ENCODE peak calls at places on chromosomes 16 and 17, in six cellular contexts. Z, F, U, E, X and Q are unnamed samples.

GRCh38 chr17:68698761-68699160 is 97.6 kb upstream of the FAM20A start:
- DNase-seq in Z (peak), F (no peak), U (no peak), E (no peak), X (no peak), Q (no peak)

GRCh38 chr17:9672691-9673090 is 27.4 kb downstream of the USP43 start:
- DNase-seq in Z (no peak), F (no peak), U (no peak), E (no peak), X (no peak), Q (no peak)

GRCh38 chr17:82103588-82104451 is 5.8 kb upstream of the FASN start:
- DNase-seq in Z (peak), F (peak), U (peak), E (no peak), X (no peak), Q (peak)

GRCh38 chr17:2701996-2702741 is 9.4 kb downstream of the CLUH start:
- DNase-seq in Z (no peak), F (no peak), U (no peak), E (no peak), X (no peak), Q (no peak)

GRCh38 chr16:73058616-73059409 is 10.9 kb upstream of the ZFHX3 start:
- DNase-seq in Z (peak), F (peak), U (no peak), E (no peak), X (peak), Q (no peak)

GRCh38 chr17:75845058-75845711 is 981 bp upstream of the UNC13D start:
- DNase-seq in Z (peak), F (peak), U (peak), E (no peak), X (peak), Q (peak)

GRCh38 chr17:19369107-19369778 is 6.7 kb upstream of the B9D1 start:
- DNase-seq in Z (no peak), F (no peak), U (no peak), E (no peak), X (no peak), Q (no peak)

GRCh38 chr16:57133101-57133500 is 40.7 kb downstream of the CPNE2 start:
- DNase-seq in Z (no peak), F (no peak), U (no peak), E (no peak), X (no peak), Q (no peak)

GRCh38 chr16:50619702-50620491 is 61.2 kb downstream of the SNX20 start:
- DNase-seq in Z (no peak), F (no peak), U (no peak), E (no peak), X (no peak), Q (no peak)

GRCh38 chr17:57675427-57675826 is 69.7 kb downstream of the CCDC182 start:
- DNase-seq in Z (no peak), F (no peak), U (no peak), E (no peak), X (no peak), Q (no peak)

GRCh38 chr17:73901661-73902415 is 257.6 kb upstream of the SDK2 start:
- DNase-seq in Z (no peak), F (peak), U (no peak), E (no peak), X (peak), Q (peak)
- TF ChIP-seq CTCF in Z (no peak), F (no peak), U (no peak), E (no peak), X (no peak), Q (peak)

GRCh38 chr16:14449790-14450463 is 180.1 kb downstream of the PARN start:
- DNase-seq in Z (peak), F (no peak), U (no peak), E (no peak), X (no peak), Q (no peak)

GRCh38 chr16:14449334-14449733 is 180.7 kb downstream of the PARN start:
- DNase-seq in Z (no peak), F (no peak), U (no peak), E (no peak), X (no peak), Q (no peak)

GRCh38 chr16:14454391-14454790 is 175.7 kb downstream of the PARN start:
- DNase-seq in Z (peak), F (no peak), U (no peak), E (no peak), X (no peak), Q (no peak)

GRCh38 chr16:14448874-14449273 is 181.2 kb downstream of the PARN start:
- DNase-seq in Z (no peak), F (no peak), U (no peak), E (no peak), X (no peak), Q (no peak)

GRCh38 chr16:14452066-14452465 is 178.0 kb downstream of the PARN start:
- DNase-seq in Z (no peak), F (no peak), U (no peak), E (no peak), X (no peak), Q (no peak)
- TF ChIP-seq CTCF in Z (no peak), F (no peak), U (no peak), E (no peak), X (no peak), Q (no peak)

DNA sequence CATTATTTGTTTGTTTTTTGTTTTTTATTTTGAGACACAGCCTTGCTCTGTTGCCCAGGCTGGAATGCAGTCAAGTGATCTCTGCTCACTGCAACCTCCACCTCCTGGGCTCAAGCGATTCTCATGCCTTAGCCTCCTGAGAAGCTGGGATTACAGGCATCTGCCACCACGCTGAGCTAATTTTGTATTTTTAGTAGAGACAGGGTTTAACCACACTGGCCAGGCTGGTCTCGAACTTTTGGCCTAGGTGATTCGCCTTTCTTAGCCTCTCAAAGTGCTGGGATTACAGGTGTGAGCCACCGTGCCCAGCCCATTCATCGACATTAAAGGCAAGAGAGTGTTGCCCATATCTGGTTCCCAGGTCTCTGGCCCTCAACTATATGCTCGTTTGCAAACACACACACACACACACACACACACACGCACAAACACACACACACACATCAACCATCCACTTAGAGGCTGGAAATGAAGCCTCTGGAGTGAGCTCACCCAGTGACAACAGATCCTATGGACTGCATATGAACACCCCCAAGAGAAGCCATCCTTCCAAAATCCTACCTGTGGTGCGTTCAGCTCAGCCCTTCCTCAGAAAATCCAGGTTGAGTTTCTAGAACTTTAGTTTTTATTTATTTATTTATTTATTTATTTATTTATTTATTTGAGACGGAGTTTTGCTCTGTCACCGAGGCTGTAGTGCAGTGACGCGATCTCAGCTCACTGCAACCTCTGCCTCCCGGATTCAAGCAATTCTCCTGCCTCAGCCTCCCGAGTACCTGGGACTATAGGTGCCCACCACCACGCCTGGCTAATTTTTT is 12.3 kb upstream of the SEPHS2 start:
- DNase-seq in Z (no peak), F (no peak), U (no peak), E (no peak), X (no peak), Q (no peak)
- TF ChIP-seq CTCF in Z (no peak), F (no peak), U (no peak), E (no peak), X (no peak), Q (no peak)

DNA sequence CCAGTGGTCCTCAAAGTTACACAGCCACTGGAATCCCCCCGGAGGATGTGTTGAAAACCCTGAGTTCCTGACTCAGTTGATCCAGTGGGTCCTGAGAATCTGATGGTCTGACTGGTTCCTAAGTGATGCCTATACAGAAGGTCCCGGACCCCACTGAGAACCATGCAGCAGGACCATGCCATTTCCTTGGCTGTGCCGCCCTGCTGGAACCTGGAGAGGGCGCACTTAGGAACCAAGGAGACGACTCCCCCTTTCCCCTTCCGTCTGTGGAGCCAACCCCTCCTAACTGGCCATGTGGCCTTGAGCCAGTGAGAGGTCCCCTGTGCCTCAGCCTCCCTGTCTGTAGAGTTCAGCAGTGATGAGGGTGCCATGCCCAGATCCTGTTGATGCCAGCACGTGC is 22.0 kb downstream of the C16orf74 start:
- DNase-seq in Z (no peak), F (no peak), U (no peak), E (no peak), X (peak), Q (no peak)
- TF ChIP-seq CTCF in Z (no peak), F (no peak), U (no peak), E (no peak), X (peak), Q (no peak)

GRCh38 chr16:68373528-68374250 is 62.9 kb downstream of the PRMT7 start:
- DNase-seq in Z (no peak), F (peak), U (no peak), E (no peak), X (no peak), Q (no peak)
- TF ChIP-seq CTCF in Z (no peak), F (no peak), U (no peak), E (no peak), X (no peak), Q (no peak)

GRCh38 chr16:1408171-1408837 is 6.2 kb downstream of the UNKL start:
- DNase-seq in Z (peak), F (peak), U (peak), E (peak), X (peak), Q (peak)

GRCh38 chr16:1403036-1403435 is 11.5 kb downstream of the UNKL start:
- DNase-seq in Z (no peak), F (no peak), U (no peak), E (no peak), X (no peak), Q (no peak)

GRCh38 chr16:1412847-1413246 is 1.7 kb downstream of the UNKL start:
- DNase-seq in Z (no peak), F (no peak), U (no peak), E (no peak), X (no peak), Q (no peak)

GRCh38 chr16:1403733-1404132 is 10.8 kb downstream of the UNKL start:
- DNase-seq in Z (no peak), F (no peak), U (no peak), E (no peak), X (no peak), Q (no peak)

GRCh38 chr16:1407749-1408148 is 6.8 kb downstream of the UNKL start:
- DNase-seq in Z (peak), F (no peak), U (no peak), E (no peak), X (no peak), Q (no peak)
- TF ChIP-seq CTCF in Z (no peak), F (no peak), U (no peak), E (no peak), X (no peak), Q (no peak)

GRCh38 chr16:88700322-88700635 is 5.9 kb downstream of the RNF166 start:
- DNase-seq in Z (no peak), F (no peak), U (no peak), E (no peak), X (no peak), Q (no peak)

GRCh38 chr16:88703486-88704309 is 2.5 kb downstream of the RNF166 start:
- DNase-seq in Z (no peak), F (peak), U (no peak), E (peak), X (no peak), Q (no peak)

GRCh38 chr16:88700636-88701482 is 5.3 kb downstream of the RNF166 start:
- DNase-seq in Z (peak), F (peak), U (peak), E (peak), X (peak), Q (no peak)

GRCh38 chr16:88701541-88702363 is 4.5 kb downstream of the RNF166 start:
- DNase-seq in Z (no peak), F (no peak), U (no peak), E (no peak), X (no peak), Q (no peak)

DNA sequence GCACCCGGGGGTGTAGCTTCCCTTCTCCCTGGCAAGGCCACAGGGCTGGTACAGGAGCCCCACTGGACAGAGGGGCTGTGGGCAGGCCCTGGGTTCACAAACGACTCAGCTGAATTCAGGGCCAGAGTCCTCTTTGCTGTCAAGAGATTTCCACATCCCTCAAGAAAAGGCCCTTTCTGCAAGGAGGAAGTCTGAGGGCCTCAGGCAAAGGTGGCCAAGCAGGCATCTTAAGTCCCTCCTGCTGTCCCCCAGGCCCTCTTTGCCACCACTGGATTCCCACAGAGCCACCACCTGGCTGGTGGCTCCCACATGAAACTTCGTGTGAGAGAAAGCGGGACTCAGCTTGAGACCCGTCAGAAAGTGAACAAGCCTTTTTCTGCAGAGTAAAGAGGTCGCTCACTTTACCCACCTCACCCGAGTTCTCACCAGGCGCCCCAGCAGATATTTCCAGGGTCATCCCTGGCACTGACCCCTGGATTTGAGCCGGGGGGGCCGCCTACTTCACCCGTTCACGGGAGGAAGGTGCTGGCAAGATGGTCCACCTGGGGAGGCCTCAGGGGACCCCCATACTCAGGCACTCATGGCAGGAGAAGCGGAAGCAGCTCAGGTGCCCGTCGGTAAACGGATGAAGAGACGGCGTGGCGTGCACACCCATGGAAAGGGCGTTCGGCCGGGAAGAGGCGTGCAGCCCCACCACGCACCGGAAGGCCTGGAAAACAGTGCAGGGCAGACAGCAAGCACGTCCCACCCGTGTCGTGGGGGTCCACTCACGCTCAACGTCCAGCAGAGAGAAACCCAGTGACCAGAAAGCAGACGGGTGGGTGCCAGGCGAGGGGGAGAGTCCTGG is 3.6 kb downstream of the RNF166 start:
- DNase-seq in Z (no peak), F (no peak), U (no peak), E (no peak), X (no peak), Q (no peak)
- TF ChIP-seq CTCF in Z (no peak), F (no peak), U (no peak), E (no peak), X (no peak), Q (no peak)